ENCODE peak calls at places on chromosomes 2 and 18, in seven cellular contexts. Y, V, K, Q, W, T and J are unnamed samples.

GRCh38 chr18:11795916-11796315 is 55.3 kb upstream of the CHMP1B start:
- DNase-seq in Y (no peak), V (no peak), K (no peak), Q (no peak), W (no peak), T (no peak), J (no peak)

GRCh38 chr2:217669831-217670230 is 333.0 kb downstream of the TNS1 start:
- DNase-seq in Y (no peak), V (no peak), K (peak), Q (no peak), W (no peak), T (peak), J (no peak)

GRCh38 chr2:159086332-159086731 is 117.9 kb downstream of the TANC1 start:
- DNase-seq in Y (no peak), V (no peak), K (no peak), Q (no peak), W (no peak), T (no peak), J (no peak)

GRCh38 chr2:208064220-208064951 is 39.1 kb upstream of the PLEKHM3 start:
- DNase-seq in Y (peak), V (no peak), K (peak), Q (no peak), W (no peak), T (peak), J (no peak)

GRCh38 chr2:1504311-1504750 is 91.1 kb downstream of the TPO start:
- DNase-seq in Y (no peak), V (no peak), K (no peak), Q (no peak), W (no peak), T (no peak), J (peak)

GRCh38 chr18:72869786-72870185 is 2.0 kb upstream of the NETO1 start:
- DNase-seq in Y (no peak), V (no peak), K (no peak), Q (no peak), W (peak), T (no peak), J (no peak)

GRCh38 chr18:63736856-63737255 is 34.1 kb downstream of the SERPINB11 start:
- DNase-seq in Y (no peak), V (no peak), K (peak), Q (no peak), W (no peak), T (peak), J (no peak)

GRCh38 chr2:223093436-223093839 is 41.4 kb downstream of the KCNE4 start:
- DNase-seq in Y (peak), V (no peak), K (peak), Q (peak), W (no peak), T (peak), J (no peak)

GRCh38 chr2:225428360-225428759 is 28.9 kb downstream of the NYAP2 start:
- DNase-seq in Y (no peak), V (no peak), K (no peak), Q (peak), W (no peak), T (no peak), J (no peak)

GRCh38 chr2:226742346-226742745 is 57.3 kb downstream of the IRS1 start:
- DNase-seq in Y (peak), V (no peak), K (peak), Q (no peak), W (no peak), T (peak), J (no peak)

GRCh38 chr2:120261387-120262006 is 8.8 kb downstream of the RALB start:
- DNase-seq in Y (no peak), V (peak), K (no peak), Q (no peak), W (no peak), T (no peak), J (no peak)

GRCh38 chr2:53558867-53559266 is 208.7 kb upstream of the CHAC2 start:
- DNase-seq in Y (no peak), V (no peak), K (no peak), Q (no peak), W (no peak), T (no peak), J (no peak)

GRCh38 chr18:47163241-47163640 is 12.9 kb downstream of the IER3IP1 start:
- DNase-seq in Y (peak), V (no peak), K (peak), Q (no peak), W (no peak), T (peak), J (no peak)

GRCh38 chr2:162710282-162710891 is 128.2 kb downstream of the KCNH7 start:
- DNase-seq in Y (peak), V (no peak), K (no peak), Q (peak), W (peak), T (peak), J (no peak)

GRCh38 chr2:13230221-13230620 is 513.5 kb downstream of the TRIB2 start:
- DNase-seq in Y (peak), V (no peak), K (no peak), Q (peak), W (no peak), T (peak), J (no peak)

GRCh38 chr2:26034597-26035067 is 748 bp downstream of the RAB10 start:
- DNase-seq in Y (peak), V (no peak), K (peak), Q (no peak), W (no peak), T (peak), J (no peak)

GRCh38 chr2:62705859-62706720 is 577 bp downstream of the EHBP1 start:
- DNase-seq in Y (peak), V (peak), K (peak), Q (no peak), W (peak), T (peak), J (peak)

GRCh38 chr2:38377501-38378258 is 607 bp upstream of the ATL2 start:
- DNase-seq in Y (peak), V (no peak), K (peak), Q (no peak), W (peak), T (peak), J (no peak)

GRCh38 chr2:105344704-105345345 is 7.5 kb downstream of the C2orf49 start:
- DNase-seq in Y (no peak), V (no peak), K (peak), Q (no peak), W (peak), T (no peak), J (no peak)

GRCh38 chr2:39243469-39244123 is at the start of gene CDKL4:
- DNase-seq in Y (no peak), V (peak), K (no peak), Q (peak), W (no peak), T (peak), J (no peak)

GRCh38 chr2:73986085-73986680 is 1.5 kb downstream of the TET3 start:
- DNase-seq in Y (no peak), V (peak), K (no peak), Q (no peak), W (no peak), T (no peak), J (no peak)

GRCh38 chr2:36356990-36357505 is 1.5 kb downstream of the CRIM1 start:
- DNase-seq in Y (no peak), V (peak), K (peak), Q (no peak), W (peak), T (peak), J (no peak)

GRCh38 chr2:165877565-165878550 is 75.7 kb downstream of the TTC21B start:
- DNase-seq in Y (peak), V (no peak), K (peak), Q (no peak), W (no peak), T (peak), J (no peak)

GRCh38 chr2:196500686-196501431 is 138.7 kb upstream of the CCDC150 start:
- DNase-seq in Y (peak), V (no peak), K (peak), Q (no peak), W (no peak), T (peak), J (no peak)

GRCh38 chr18:33673689-33674088 is 95.7 kb downstream of the ASXL3 start:
- DNase-seq in Y (no peak), V (no peak), K (no peak), Q (no peak), W (no peak), T (no peak), J (no peak)

GRCh38 chr2:191804711-191805230 is 42.1 kb downstream of the CAVIN2 start:
- DNase-seq in Y (no peak), V (no peak), K (no peak), Q (no peak), W (no peak), T (peak), J (no peak)

GRCh38 chr2:147523415-147523814 is 321.4 kb upstream of the ACVR2A start:
- DNase-seq in Y (no peak), V (no peak), K (no peak), Q (no peak), W (no peak), T (no peak), J (no peak)

GRCh38 chr2:109046925-109047508 is 58.0 kb upstream of the EDAR start:
- DNase-seq in Y (no peak), V (no peak), K (no peak), Q (no peak), W (peak), T (no peak), J (no peak)

GRCh38 chr2:11698009-11698922 is 28.3 kb upstream of the NTSR2 start:
- DNase-seq in Y (peak), V (no peak), K (peak), Q (no peak), W (no peak), T (peak), J (no peak)

GRCh38 chr18:12885500-12885899 is 1.5 kb upstream of the PTPN2 start:
- DNase-seq in Y (no peak), V (no peak), K (no peak), Q (no peak), W (no peak), T (no peak), J (no peak)

GRCh38 chr2:172092716-172093415 is 7.6 kb downstream of the DLX1 start:
- DNase-seq in Y (no peak), V (no peak), K (no peak), Q (no peak), W (no peak), T (no peak), J (no peak)

GRCh38 chr2:145096582-145096981 is 576.7 kb upstream of the ZEB2 start:
- DNase-seq in Y (peak), V (no peak), K (peak), Q (no peak), W (no peak), T (peak), J (no peak)

GRCh38 chr2:181178823-181179412 is 198.5 kb downstream of the UBE2E3 start:
- DNase-seq in Y (no peak), V (peak), K (no peak), Q (no peak), W (peak), T (no peak), J (no peak)

GRCh38 chr2:185246717-185247116 is 491.9 kb upstream of the FSIP2 start:
- DNase-seq in Y (no peak), V (no peak), K (no peak), Q (no peak), W (no peak), T (no peak), J (no peak)

GRCh38 chr2:182368446-182368845 is 58.4 kb downstream of the PDE1A start:
- DNase-seq in Y (peak), V (no peak), K (peak), Q (no peak), W (no peak), T (peak), J (no peak)